ENCODE peak calls at places on chromosomes 2 and 18, in five cellular contexts. One of them, this sample, is unnamed. For H3K4me1, the result is how much of the 10 kb centered on the place peaks cover.

GRCh38 chr18:40415224-40415791 is 1539.7 kb upstream of the PIK3C3 start:
- DNase-seq in heart left ventricle: no peak
- DNase-seq in OCI-LY7: no peak
- DNase-seq in hepatocyte: no peak
- DNase-seq in fibroblast of lung: no peak
- DNase-seq in this sample: no peak

GRCh38 chr2:30654404-30654803 is 152.8 kb downstream of the CAPN13 start:
- DNase-seq in heart left ventricle: no peak
- DNase-seq in OCI-LY7: no peak
- DNase-seq in hepatocyte: no peak
- DNase-seq in fibroblast of lung: no peak
- DNase-seq in this sample: no peak

GRCh38 chr2:190648289-190649034 is 421 bp upstream of the NAB1 start:
- DNase-seq in heart left ventricle: peak
- DNase-seq in OCI-LY7: peak
- DNase-seq in hepatocyte: peak
- DNase-seq in fibroblast of lung: peak
- DNase-seq in this sample: peak

GRCh38 chr2:132670961-132671781 is 1.2 kb upstream of the LYPD1 start:
- DNase-seq in heart left ventricle: no peak
- DNase-seq in OCI-LY7: no peak
- DNase-seq in hepatocyte: peak
- DNase-seq in fibroblast of lung: peak
- DNase-seq in this sample: no peak

GRCh38 chr2:222057249-222058073 is 241.3 kb downstream of the PAX3 start:
- DNase-seq in heart left ventricle: no peak
- DNase-seq in OCI-LY7: peak
- DNase-seq in hepatocyte: no peak
- DNase-seq in fibroblast of lung: peak
- DNase-seq in this sample: no peak

GRCh38 chr18:649341-649740 is 8.1 kb upstream of the TYMS start:
- DNase-seq in heart left ventricle: no peak
- DNase-seq in OCI-LY7: no peak
- DNase-seq in hepatocyte: no peak
- DNase-seq in fibroblast of lung: no peak
- DNase-seq in this sample: no peak

GRCh38 chr2:24984912-24985311 is 13.2 kb upstream of the DNAJC27 start:
- DNase-seq in heart left ventricle: peak
- DNase-seq in OCI-LY7: no peak
- DNase-seq in hepatocyte: peak
- DNase-seq in fibroblast of lung: no peak
- DNase-seq in this sample: peak

GRCh38 chr18:55419939-55420664 is 167.9 kb downstream of the TCF4 start:
- DNase-seq in heart left ventricle: no peak
- DNase-seq in OCI-LY7: no peak
- DNase-seq in hepatocyte: no peak
- DNase-seq in fibroblast of lung: peak
- DNase-seq in this sample: no peak

GRCh38 chr2:234075521-234075915 is 25.0 kb downstream of the SPP2 start:
- DNase-seq in heart left ventricle: no peak
- DNase-seq in OCI-LY7: no peak
- DNase-seq in hepatocyte: no peak
- DNase-seq in fibroblast of lung: no peak
- DNase-seq in this sample: no peak

GRCh38 chr2:111207892-111208291 is 87.2 kb downstream of the BCL2L11 start:
- DNase-seq in heart left ventricle: no peak
- DNase-seq in OCI-LY7: no peak
- DNase-seq in hepatocyte: peak
- DNase-seq in fibroblast of lung: no peak
- DNase-seq in this sample: no peak

GRCh38 chr18:34639662-34640061 is 70.4 kb upstream of the DTNA start:
- DNase-seq in heart left ventricle: no peak
- DNase-seq in OCI-LY7: no peak
- DNase-seq in hepatocyte: no peak
- DNase-seq in fibroblast of lung: no peak
- DNase-seq in this sample: no peak

GRCh38 chr2:101040761-101041160 is 38.7 kb downstream of the RPL31 start:
- DNase-seq in heart left ventricle: no peak
- DNase-seq in OCI-LY7: no peak
- DNase-seq in hepatocyte: no peak
- DNase-seq in fibroblast of lung: no peak
- DNase-seq in this sample: no peak

GRCh38 chr18:23912356-23912755 is 102.2 kb upstream of the TTC39C start:
- DNase-seq in heart left ventricle: no peak
- DNase-seq in OCI-LY7: no peak
- DNase-seq in hepatocyte: no peak
- DNase-seq in fibroblast of lung: no peak
- DNase-seq in this sample: no peak

GRCh38 chr2:113754989-113755689 is 1.3 kb downstream of the SLC35F5 start:
- DNase-seq in heart left ventricle: no peak
- DNase-seq in OCI-LY7: peak
- DNase-seq in hepatocyte: peak
- DNase-seq in fibroblast of lung: peak
- DNase-seq in this sample: no peak

GRCh38 chr2:31415421-31415820 is 879 bp upstream of the XDH start:
- DNase-seq in heart left ventricle: no peak
- DNase-seq in OCI-LY7: no peak
- DNase-seq in hepatocyte: no peak
- DNase-seq in fibroblast of lung: no peak
- DNase-seq in this sample: no peak

GRCh38 chr2:74836675-74837401 is 2.9 kb downstream of the HK2 start:
- DNase-seq in heart left ventricle: no peak
- DNase-seq in OCI-LY7: no peak
- DNase-seq in hepatocyte: no peak
- DNase-seq in fibroblast of lung: no peak
- DNase-seq in this sample: no peak

DNA sequence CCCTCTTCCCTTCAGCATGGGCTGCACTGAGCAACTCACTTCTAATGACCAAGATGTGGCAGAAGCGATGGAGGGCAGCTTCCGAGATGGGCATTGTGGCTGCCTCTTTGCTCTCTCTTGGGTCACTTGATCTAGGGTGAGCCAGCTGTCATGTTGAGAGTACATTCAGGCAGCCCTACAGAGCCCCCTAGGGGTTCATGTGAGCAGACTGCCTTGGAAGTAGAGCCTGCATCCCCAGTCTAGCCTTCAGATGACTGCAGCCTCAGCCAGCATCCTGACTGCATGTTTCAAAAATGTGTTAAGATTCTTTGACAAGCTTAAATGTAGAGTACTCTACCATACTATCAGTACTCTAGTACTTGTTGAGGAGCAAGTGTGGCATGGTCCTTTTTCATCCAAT is 143.9 kb downstream of the NCK2 start:
- DNase-seq in heart left ventricle: no peak
- DNase-seq in OCI-LY7: peak
- DNase-seq in hepatocyte: no peak
- DNase-seq in fibroblast of lung: no peak
- DNase-seq in this sample: no peak
- TF ChIP-seq CTCF in heart left ventricle: no peak
- TF ChIP-seq CTCF in OCI-LY7: peak
- TF ChIP-seq CTCF in hepatocyte: no peak
- TF ChIP-seq CTCF in fibroblast of lung: no peak
- TF ChIP-seq CTCF in this sample: no peak

DNA sequence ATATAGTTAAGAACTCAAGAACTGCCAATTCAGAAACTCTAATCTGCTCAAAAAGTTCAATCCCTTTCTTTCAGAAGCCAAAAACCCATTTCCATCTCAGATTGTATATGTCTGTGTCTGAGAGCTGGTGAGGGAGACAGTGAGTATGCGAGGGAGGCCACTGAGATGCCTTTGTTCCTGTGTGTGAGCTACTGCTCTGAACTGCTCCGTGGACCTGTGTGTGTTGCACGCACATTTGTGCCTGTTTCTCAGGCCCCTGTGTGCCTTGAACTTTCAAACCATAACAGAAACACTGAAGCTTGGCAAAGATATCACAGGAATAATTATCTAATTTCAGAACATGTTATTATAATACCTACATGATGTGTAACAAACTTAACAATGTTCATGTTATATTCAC is 2.4 kb upstream of the PKDCC start:
- DNase-seq in heart left ventricle: no peak
- DNase-seq in OCI-LY7: no peak
- DNase-seq in hepatocyte: no peak
- DNase-seq in fibroblast of lung: no peak
- DNase-seq in this sample: no peak
- H3K4me1 ChIP-seq in heart left ventricle: under half
- H3K4me1 ChIP-seq in OCI-LY7: under half
- H3K4me1 ChIP-seq in hepatocyte: under half
- H3K4me1 ChIP-seq in fibroblast of lung: under half
- H3K4me1 ChIP-seq in this sample: under half

GRCh38 chr2:60535392-60536312 is 17.8 kb downstream of the BCL11A start:
- DNase-seq in heart left ventricle: no peak
- DNase-seq in OCI-LY7: no peak
- DNase-seq in hepatocyte: no peak
- DNase-seq in fibroblast of lung: no peak
- DNase-seq in this sample: no peak

GRCh38 chr2:60533114-60534033 is 20.1 kb downstream of the BCL11A start:
- DNase-seq in heart left ventricle: no peak
- DNase-seq in OCI-LY7: no peak
- DNase-seq in hepatocyte: peak
- DNase-seq in fibroblast of lung: peak
- DNase-seq in this sample: no peak

GRCh38 chr2:60531638-60532216 is 21.7 kb downstream of the BCL11A start:
- DNase-seq in heart left ventricle: no peak
- DNase-seq in OCI-LY7: no peak
- DNase-seq in hepatocyte: no peak
- DNase-seq in fibroblast of lung: no peak
- DNase-seq in this sample: no peak

GRCh38 chr2:60532421-60532820 is 21.0 kb downstream of the BCL11A start:
- DNase-seq in heart left ventricle: no peak
- DNase-seq in OCI-LY7: no peak
- DNase-seq in hepatocyte: no peak
- DNase-seq in fibroblast of lung: no peak
- DNase-seq in this sample: no peak

GRCh38 chr2:60534034-60534393 is 19.4 kb downstream of the BCL11A start:
- DNase-seq in heart left ventricle: no peak
- DNase-seq in OCI-LY7: no peak
- DNase-seq in hepatocyte: no peak
- DNase-seq in fibroblast of lung: no peak
- DNase-seq in this sample: no peak
- TF ChIP-seq CTCF in heart left ventricle: no peak
- TF ChIP-seq CTCF in OCI-LY7: peak
- TF ChIP-seq CTCF in hepatocyte: no peak
- TF ChIP-seq CTCF in fibroblast of lung: no peak
- TF ChIP-seq CTCF in this sample: no peak

GRCh38 chr2:182301093-182301492 is 125.7 kb downstream of the PDE1A start:
- DNase-seq in heart left ventricle: no peak
- DNase-seq in OCI-LY7: no peak
- DNase-seq in hepatocyte: no peak
- DNase-seq in fibroblast of lung: peak
- DNase-seq in this sample: no peak
- H3K4me1 ChIP-seq in heart left ventricle: under half
- H3K4me1 ChIP-seq in OCI-LY7: under half
- H3K4me1 ChIP-seq in hepatocyte: under half
- H3K4me1 ChIP-seq in fibroblast of lung: under half
- H3K4me1 ChIP-seq in this sample: under half

GRCh38 chr2:200578778-200579177 is 7.0 kb upstream of the AOX1 start:
- DNase-seq in heart left ventricle: no peak
- DNase-seq in OCI-LY7: peak
- DNase-seq in hepatocyte: peak
- DNase-seq in fibroblast of lung: peak
- DNase-seq in this sample: no peak

GRCh38 chr2:200577000-200577399 is 8.8 kb upstream of the AOX1 start:
- DNase-seq in heart left ventricle: no peak
- DNase-seq in OCI-LY7: no peak
- DNase-seq in hepatocyte: no peak
- DNase-seq in fibroblast of lung: no peak
- DNase-seq in this sample: no peak

GRCh38 chr2:200575957-200576356 is 9.9 kb upstream of the AOX1 start:
- DNase-seq in heart left ventricle: no peak
- DNase-seq in OCI-LY7: peak
- DNase-seq in hepatocyte: no peak
- DNase-seq in fibroblast of lung: peak
- DNase-seq in this sample: no peak
- TF ChIP-seq CTCF in heart left ventricle: peak
- TF ChIP-seq CTCF in OCI-LY7: peak
- TF ChIP-seq CTCF in hepatocyte: peak
- TF ChIP-seq CTCF in fibroblast of lung: peak
- TF ChIP-seq CTCF in this sample: peak

This sample was measured in right atrium auricular region.